ENCODE peak calls at places on chromosomes 3 and 15, in nine cellular contexts. K is endothelial cell of umbilical vein, S is left ventricle myocardium inferior, C is heart left ventricle, Q is brain microvascular endothelial cell, I is astrocyte, N is tibial artery, M is psoas muscle, Y is mammary epithelial cell. L is an unnamed sample. For H3K27me3, the result is how much of the 10 kb centered on the place peaks cover.

GRCh38 chr3:55166577-55167555 is 239.0 kb upstream of the LRTM1 start:
- DNase-seq in Q (no peak), N (no peak), K (no peak), Y (no peak), M (no peak), C (no peak), I (no peak), S (no peak), L (no peak)

GRCh38 chr15:73800662-73801345 is 47.7 kb upstream of the INSYN1 start:
- DNase-seq in N (peak), Q (peak), C (peak), Y (peak), K (peak), I (peak), S (peak), M (peak), L (peak)

GRCh38 chr3:72964633-72965032 is 32.0 kb upstream of the PPP4R2 start:
- DNase-seq in K (no peak), S (no peak), C (no peak), M (no peak), I (no peak), Q (no peak), Y (no peak), N (no peak), L (no peak)

GRCh38 chr15:45429974-45430792 is 51.8 kb upstream of the GATM start:
- DNase-seq in Y (peak), I (no peak), C (peak), Q (peak), K (peak), M (peak), N (no peak), S (peak), L (no peak)

GRCh38 chr3:177813322-177813721 is 616.0 kb upstream of the TBL1XR1 start:
- DNase-seq in Y (no peak), M (peak), C (peak), I (peak), Q (no peak), K (peak), N (no peak), S (peak), L (no peak)

GRCh38 chr3:32577621-32578556 is 7.2 kb upstream of the DYNC1LI1 start:
- DNase-seq in I (no peak), Q (no peak), C (peak), M (no peak), Y (no peak), S (no peak), N (no peak), K (no peak), L (no peak)

GRCh38 chr15:75713338-75713895 is 769 bp upstream of the CSPG4 start:
- DNase-seq in Q (no peak), C (peak), K (no peak), N (peak), M (peak), I (no peak), Y (no peak), S (no peak), L (no peak)

GRCh38 chr15:57218826-57219576 is 157.3 kb upstream of the CGNL1 start:
- DNase-seq in S (no peak), Q (peak), K (peak), M (no peak), C (no peak), N (no peak), I (peak), Y (peak), L (no peak)

GRCh38 chr15:37550360-37551024 is 383.9 kb upstream of the TMCO5A start:
- DNase-seq in K (no peak), M (peak), C (no peak), S (no peak), Q (no peak), I (no peak), Y (no peak), N (peak), L (no peak)

GRCh38 chr3:15099364-15100098 is 583 bp upstream of the RBSN start:
- DNase-seq in Q (no peak), M (no peak), I (no peak), C (no peak), Y (no peak), S (no peak), K (no peak), N (no peak), L (no peak)

GRCh38 chr3:10707984-10708868 is 107.8 kb upstream of the SLC6A11 start:
- DNase-seq in N (no peak), Y (no peak), I (no peak), Q (no peak), C (no peak), K (no peak), M (no peak), S (no peak), L (no peak)

GRCh38 chr3:182690163-182690562 is 103.1 kb upstream of the ATP11B start:
- DNase-seq in Q (no peak), S (no peak), K (no peak), Y (peak), N (no peak), I (no peak), C (no peak), M (no peak), L (no peak)

GRCh38 chr15:22952826-22953579 is 27.2 kb downstream of the CYFIP1 start:
- DNase-seq in Q (no peak), C (no peak), Y (no peak), S (no peak), M (no peak), N (no peak), I (no peak), K (no peak), L (no peak)

GRCh38 chr3:118907909-118908308 is 126.7 kb downstream of the IGSF11 start:
- DNase-seq in C (no peak), Y (no peak), M (no peak), Q (no peak), S (no peak), N (no peak), K (no peak), I (no peak), L (no peak)

GRCh38 chr3:30294241-30294667 is 312.1 kb upstream of the TGFBR2 start:
- DNase-seq in Y (no peak), C (no peak), Q (no peak), I (peak), K (no peak), N (no peak), S (no peak), M (peak), L (no peak)

GRCh38 chr15:55267401-55268053 is 22.1 kb downstream of the RAB27A start:
- DNase-seq in M (peak), K (peak), C (peak), I (peak), Y (no peak), S (peak), N (peak), Q (no peak), L (no peak)

GRCh38 chr3:190516416-190516815 is 2.5 kb downstream of the IL1RAP start:
- DNase-seq in M (no peak), Q (no peak), C (no peak), K (no peak), N (no peak), I (peak), S (no peak), Y (peak), L (no peak)

GRCh38 chr15:89243046-89243690 is 611 bp upstream of the FANCI start:
- DNase-seq in Q (no peak), S (no peak), M (peak), I (no peak), N (peak), C (no peak), Y (no peak), K (no peak), L (no peak)

GRCh38 chr3:129040039-129040336 is 20.6 kb upstream of the GP9 start:
- DNase-seq in S (no peak), Y (no peak), I (no peak), Q (no peak), K (no peak), C (no peak), M (no peak), N (peak), L (no peak)

GRCh38 chr15:40452296-40453090 is 11.7 kb downstream of the BAHD1 start:
- DNase-seq in N (no peak), S (no peak), C (no peak), M (peak), K (no peak), I (no peak), Y (no peak), Q (no peak), L (no peak)

GRCh38 chr3:45730409-45731154 is 41.4 kb downstream of the SACM1L start:
- DNase-seq in M (no peak), I (no peak), K (no peak), C (no peak), S (no peak), Y (no peak), N (no peak), Q (no peak), L (no peak)

GRCh38 chr3:189842681-189843602 is 211.8 kb downstream of the TP63 start:
- DNase-seq in N (no peak), M (peak), K (no peak), C (no peak), S (no peak), Q (no peak), Y (peak), I (no peak), L (no peak)

GRCh38 chr15:43251185-43251862 is 15.4 kb downstream of the TGM5 start:
- DNase-seq in S (no peak), K (no peak), Q (no peak), Y (no peak), I (no peak), C (no peak), N (no peak), M (no peak), L (no peak)

GRCh38 chr3:53949541-53949940 is 57.9 kb upstream of the SELENOK start:
- DNase-seq in C (peak), I (no peak), S (no peak), Y (no peak), K (no peak), Q (no peak), N (no peak), M (no peak), L (no peak)

GRCh38 chr3:14880486-14881179 is 61.9 kb downstream of the FGD5 start:
- DNase-seq in Q (no peak), K (no peak), N (no peak), Y (no peak), S (no peak), I (no peak), C (no peak), M (no peak), L (no peak)

GRCh38 chr15:46151786-46152185 is 517.0 kb downstream of the SQOR start:
- DNase-seq in N (no peak), K (no peak), S (no peak), M (no peak), I (no peak), Q (no peak), C (no peak), Y (no peak), L (no peak)

GRCh38 chr15:77753238-77753873 is 120.6 kb upstream of the LINGO1 start:
- DNase-seq in I (no peak), Y (peak), M (no peak), S (no peak), K (peak), N (no peak), C (no peak), Q (peak), L (no peak)

GRCh38 chr3:196399485-196399945 is 32.7 kb downstream of the UBXN7 start:
- DNase-seq in M (no peak), N (no peak), S (no peak), K (no peak), I (peak), Y (peak), C (peak), Q (peak), L (peak)

GRCh38 chr15:79212589-79213139 is 69.9 kb upstream of the ANKRD34C start:
- DNase-seq in I (no peak), Q (no peak), K (no peak), Y (no peak), M (no peak), S (no peak), C (no peak), N (no peak), L (no peak)

GRCh38 chr3:161349529-161350278 is 21.6 kb downstream of the SPTSSB start:
- DNase-seq in M (no peak), S (no peak), C (no peak), N (no peak), K (no peak), I (peak), Q (peak), Y (peak), L (peak)

GRCh38 chr3:131896285-131896684 is 138.5 kb downstream of the CPNE4 start:
- DNase-seq in Y (no peak), I (no peak), C (no peak), N (no peak), M (no peak), K (no peak), Q (no peak), S (no peak), L (no peak)

GRCh38 chr3:195760345-195760983 is 39.7 kb downstream of the MUC20 start:
- DNase-seq in K (no peak), Q (no peak), Y (no peak), N (peak), C (no peak), I (no peak), S (peak), M (peak), L (no peak)

GRCh38 chr3:180085122-180085710 is 48.5 kb upstream of the PEX5L start:
- DNase-seq in Q (no peak), C (no peak), K (no peak), I (no peak), M (no peak), Y (no peak), S (no peak), N (no peak), L (no peak)

GRCh38 chr15:81449836-81450474 is 75.9 kb upstream of the TMC3 start:
- DNase-seq in Q (no peak), Y (no peak), K (no peak), N (no peak), S (no peak), C (no peak), M (no peak), I (no peak), L (no peak)

GRCh38 chr3:99439892-99440291 is 198.5 kb upstream of the COL8A1 start:
- DNase-seq in C (no peak), Y (no peak), S (no peak), K (no peak), I (peak), N (no peak), Q (no peak), M (no peak), L (no peak)

GRCh38 chr3:129558772-129559564 is 16.0 kb downstream of the H1-8 start:
- DNase-seq in C (no peak), S (no peak), Q (no peak), Y (no peak), K (peak), N (no peak), I (peak), M (peak), L (peak)

GRCh38 chr15:63483521-63484371 is 20.6 kb upstream of the USP3 start:
- DNase-seq in N (no peak), M (no peak), C (no peak), I (no peak), S (no peak), K (peak), Q (no peak), Y (no peak), L (no peak)

GRCh38 chr15:82649226-82649999 is 2.2 kb upstream of the CPEB1 start:
- DNase-seq in M (no peak), S (no peak), C (no peak), Q (no peak), N (no peak), Y (no peak), K (no peak), I (no peak), L (no peak)

GRCh38 chr15:82646250-82647044 is 716 bp downstream of the CPEB1 start:
- DNase-seq in I (no peak), K (no peak), Q (no peak), S (no peak), Y (no peak), M (peak), C (no peak), N (no peak), L (no peak)

GRCh38 chr15:82647835-82648256 is 683 bp upstream of the CPEB1 start:
- DNase-seq in S (peak), I (no peak), N (no peak), Q (no peak), C (no peak), M (peak), K (no peak), Y (no peak), L (no peak)

GRCh38 chr15:82648257-82649103 is 1.3 kb upstream of the CPEB1 start:
- DNase-seq in M (no peak), Y (no peak), Q (no peak), S (no peak), I (no peak), C (no peak), K (no peak), N (no peak), L (no peak)

GRCh38 chr15:82647045-82647834 is at the start of gene CPEB1:
- DNase-seq in N (peak), Y (peak), C (peak), Q (no peak), I (no peak), M (peak), K (no peak), S (peak), L (no peak)
- H3K27me3 ChIP-seq in N (under half), Y (under half), C (under half), Q (under half), I (under half), M (under half), K (under half), S (half or more), L (under half)

GRCh38 chr3:188508454-188508853 is 354.5 kb downstream of the LPP start:
- DNase-seq in K (no peak), N (no peak), I (no peak), S (no peak), Q (no peak), Y (no peak), M (no peak), C (no peak), L (no peak)
- H3K4me3 ChIP-seq in K (no peak), N (no peak), I (no peak), S (no peak), Q (no peak), Y (no peak), M (no peak), C (no peak), L (no peak)

DNA sequence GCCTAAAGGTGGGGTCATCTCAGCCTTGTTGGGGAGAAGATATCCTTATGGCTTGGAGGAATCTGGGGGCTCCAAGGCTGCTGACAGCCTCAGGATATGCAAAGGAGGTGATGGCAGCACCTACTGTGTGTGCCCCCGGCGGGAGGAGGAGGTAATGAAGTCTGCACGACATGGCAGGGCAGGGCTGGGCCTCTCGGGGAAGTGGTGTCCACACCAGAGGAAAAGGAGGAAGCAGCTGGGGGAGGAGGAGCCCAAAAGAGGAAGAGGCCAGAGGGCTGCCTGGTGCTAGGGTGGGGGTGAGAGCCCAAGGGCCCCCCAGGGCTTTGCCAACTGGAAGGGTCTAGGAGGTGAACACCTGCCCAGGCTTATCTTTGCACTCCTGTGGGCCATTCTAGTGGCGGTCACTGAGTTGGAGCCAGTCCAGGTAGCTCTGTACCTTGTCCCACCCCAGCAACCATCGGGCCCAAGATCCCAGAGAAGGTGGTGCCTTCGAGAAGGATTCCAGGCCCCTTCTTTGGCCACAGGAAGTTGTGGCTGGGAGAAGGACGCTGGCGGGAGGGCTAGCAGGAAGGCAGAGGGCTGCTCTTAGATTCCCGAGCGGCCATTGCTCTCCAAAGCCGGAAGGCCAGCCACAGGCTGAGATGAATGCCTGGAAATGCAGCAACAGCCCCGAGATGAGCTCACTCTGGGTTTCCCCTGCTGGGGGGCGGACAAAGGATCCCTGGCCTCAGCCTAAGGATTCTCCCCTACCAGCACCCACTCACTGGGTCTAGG is 7.0 kb downstream of the GNAI2 start:
- DNase-seq in I (peak), Y (peak), S (peak), C (peak), N (peak), K (peak), Q (peak), M (peak), L (no peak)
- TF ChIP-seq CTCF in I (no peak), Y (no peak), S (peak), C (no peak), N (no peak), K (no peak), Q (no peak), M (no peak), L (no peak)

GRCh38 chr3:25430942-25431570 is 3.0 kb downstream of the RARB start:
- DNase-seq in M (no peak), Q (no peak), Y (peak), C (no peak), K (peak), I (no peak), S (no peak), N (no peak), L (no peak)

GRCh38 chr3:25428003-25428861 is at the start of gene RARB:
- DNase-seq in N (peak), M (peak), C (peak), Q (peak), S (peak), Y (peak), I (peak), K (peak), L (peak)

GRCh38 chr3:25428950-25429349 is 887 bp downstream of the RARB start:
- DNase-seq in K (no peak), M (no peak), S (no peak), N (no peak), I (peak), C (no peak), Y (no peak), Q (no peak), L (no peak)

GRCh38 chr3:25429960-25430941 is 2.2 kb downstream of the RARB start:
- DNase-seq in K (peak), M (no peak), Y (peak), S (no peak), I (peak), N (no peak), Q (no peak), C (no peak), L (no peak)

DNA sequence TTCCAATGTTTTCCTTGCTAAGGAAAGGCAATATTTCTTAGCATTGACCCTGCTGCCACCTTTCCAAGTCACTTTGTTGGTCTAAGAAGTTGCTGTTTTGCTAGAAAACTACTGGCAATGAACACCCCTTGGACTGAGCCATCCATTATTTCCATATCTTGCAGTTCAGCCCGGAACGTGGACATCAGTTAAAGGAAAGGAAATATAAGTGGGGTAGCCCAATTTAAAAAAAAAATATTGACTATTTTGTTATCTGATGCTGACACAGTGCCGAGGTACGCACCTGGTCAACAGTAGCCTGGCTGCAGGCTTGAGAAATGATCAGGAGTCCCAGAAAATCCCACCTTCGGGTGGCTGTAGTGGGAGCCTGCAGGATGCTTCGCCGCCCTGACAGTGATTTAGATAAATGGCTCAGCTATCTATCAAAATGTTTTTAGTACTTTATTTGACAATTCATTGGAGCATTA is 1.4 kb downstream of the RARB start:
- DNase-seq in K (peak), Y (peak), N (no peak), M (no peak), I (no peak), Q (no peak), C (no peak), S (no peak), L (no peak)
- H3K27me3 ChIP-seq in K (under half), Y (under half), N (under half), M (under half), I (under half), Q (under half), C (under half), S (under half), L (under half)

GRCh38 chr3:151305081-151305777 is 11.4 kb downstream of the GPR87 start:
- DNase-seq in Q (peak), M (peak), I (peak), K (no peak), C (no peak), S (no peak), N (no peak), Y (peak), L (peak)
- H3K4me3 ChIP-seq in Q (peak), M (no peak), I (peak), K (no peak), C (no peak), S (no peak), N (no peak), Y (peak), L (no peak)

DNA sequence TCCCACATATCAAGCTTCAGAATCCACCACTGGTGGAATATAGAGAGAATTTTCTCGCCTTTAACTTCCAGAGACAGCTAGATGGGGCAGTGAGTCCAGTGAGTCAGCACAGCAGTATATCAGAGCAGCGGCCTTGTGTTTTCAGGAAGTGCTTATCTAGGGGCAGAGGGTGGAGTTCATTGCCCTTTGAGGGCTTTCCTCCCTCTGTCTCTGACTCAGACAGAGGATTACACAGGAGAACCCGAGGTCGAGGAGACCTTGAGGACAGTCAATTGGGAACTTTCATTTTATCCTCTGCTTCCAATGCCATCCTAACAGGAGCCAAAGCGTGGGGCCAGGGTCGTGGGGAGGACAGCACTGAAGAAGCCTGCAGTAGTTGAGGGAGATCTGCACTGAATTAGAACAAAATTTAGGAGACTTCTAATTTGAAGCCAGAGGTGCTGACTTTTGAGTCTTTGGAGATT is 109.6 kb upstream of the UMPS start:
- DNase-seq in M (no peak), S (no peak), Q (peak), N (no peak), Y (no peak), I (peak), C (peak), K (peak), L (no peak)
- TF ChIP-seq CTCF in M (no peak), S (no peak), Q (peak), N (no peak), Y (no peak), I (no peak), C (no peak), K (no peak), L (no peak)

GRCh38 chr3:115990669-115991068 is 367.4 kb downstream of the GAP43 start:
- DNase-seq in C (no peak), I (no peak), M (no peak), S (no peak), Y (no peak), K (no peak), N (no peak), Q (no peak), L (no peak)
- H3K27me3 ChIP-seq in C (under half), I (under half), M (under half), S (under half), Y (under half), K (under half), N (under half), Q (under half), L (under half)